ENCODE peak calls at places on chromosomes 2 and 18, in five cellular contexts. L is cardiac muscle cell, X is body of pancreas, G is prostate gland, W is SK-N-SH. Q is an unnamed sample.
A peak's percentile ranks its signal among the peaks of the same experiment; 100 is the strongest.

GRCh38 chr2:150469706-150470105 is 17.8 kb downstream of the RND3 start:
- DNase-seq in W (no peak), L (no peak), G (no peak), X (no peak), Q (no peak)

GRCh38 chr2:240925576-240926515 is 19.7 kb downstream of the CROCC2 start:
- DNase-seq in W (peak; percentile 34), G (no peak), X (peak; percentile 11), L (no peak), Q (no peak)

GRCh38 chr2:180763249-180763989 is 217.0 kb upstream of the UBE2E3 start:
- DNase-seq in W (no peak), L (no peak), G (no peak), X (no peak), Q (no peak)

GRCh38 chr2:215338883-215339679 is 27.2 kb downstream of the ATIC start:
- DNase-seq in W (peak; percentile 53), L (no peak), X (no peak), G (no peak), Q (peak; percentile 39)

GRCh38 chr2:47737191-47737975 is 45.6 kb upstream of the MSH6 start:
- DNase-seq in W (no peak), X (no peak), G (no peak), L (no peak), Q (no peak)

GRCh38 chr2:11945139-11946126 is 199.0 kb downstream of the LPIN1 start:
- DNase-seq in L (no peak), X (no peak), W (no peak), G (no peak), Q (no peak)

GRCh38 chr2:209425082-209426071 is 1.5 kb downstream of the MAP2 start:
- DNase-seq in L (peak; percentile 32), X (peak; percentile 45), G (no peak), W (peak; percentile 50), Q (no peak)

GRCh38 chr2:20624156-20624883 is 26.6 kb downstream of the HS1BP3 start:
- DNase-seq in X (no peak), L (no peak), W (no peak), G (no peak), Q (no peak)

GRCh38 chr18:53682796-53683195 is 541.7 kb downstream of the MBD2 start:
- DNase-seq in W (no peak), L (no peak), X (no peak), G (no peak), Q (no peak)

GRCh38 chr2:10382313-10383061 is 65.6 kb downstream of the ODC1 start:
- DNase-seq in X (no peak), L (no peak), G (no peak), W (no peak), Q (no peak)

GRCh38 chr18:3281456-3282400 is 19.8 kb downstream of the MYL12B start:
- DNase-seq in W (peak; percentile 59), X (no peak), G (peak; percentile 50), L (peak; percentile 85), Q (no peak)

GRCh38 chr2:13725945-13726344 is 906.6 kb upstream of the LRATD1 start:
- DNase-seq in G (no peak), W (no peak), L (no peak), X (no peak), Q (no peak)

GRCh38 chr2:144695661-144696060 is 175.7 kb upstream of the ZEB2 start:
- DNase-seq in W (no peak), L (no peak), X (no peak), G (no peak), Q (no peak)

GRCh38 chr2:43370146-43370545 is 143.7 kb upstream of the ZFP36L2 start:
- DNase-seq in W (no peak), X (no peak), G (no peak), L (no peak), Q (no peak)

GRCh38 chr2:23900133-23900926 is 26.6 kb downstream of the ATAD2B start:
- DNase-seq in W (no peak), L (no peak), X (no peak), G (no peak), Q (no peak)
- H3K27ac ChIP-seq in W (no peak overlapping the region), L (peak overlapping the region; percentile 42), X (no peak overlapping the region), G (no peak overlapping the region), Q (peak overlapping the region; percentile 49)

DNA sequence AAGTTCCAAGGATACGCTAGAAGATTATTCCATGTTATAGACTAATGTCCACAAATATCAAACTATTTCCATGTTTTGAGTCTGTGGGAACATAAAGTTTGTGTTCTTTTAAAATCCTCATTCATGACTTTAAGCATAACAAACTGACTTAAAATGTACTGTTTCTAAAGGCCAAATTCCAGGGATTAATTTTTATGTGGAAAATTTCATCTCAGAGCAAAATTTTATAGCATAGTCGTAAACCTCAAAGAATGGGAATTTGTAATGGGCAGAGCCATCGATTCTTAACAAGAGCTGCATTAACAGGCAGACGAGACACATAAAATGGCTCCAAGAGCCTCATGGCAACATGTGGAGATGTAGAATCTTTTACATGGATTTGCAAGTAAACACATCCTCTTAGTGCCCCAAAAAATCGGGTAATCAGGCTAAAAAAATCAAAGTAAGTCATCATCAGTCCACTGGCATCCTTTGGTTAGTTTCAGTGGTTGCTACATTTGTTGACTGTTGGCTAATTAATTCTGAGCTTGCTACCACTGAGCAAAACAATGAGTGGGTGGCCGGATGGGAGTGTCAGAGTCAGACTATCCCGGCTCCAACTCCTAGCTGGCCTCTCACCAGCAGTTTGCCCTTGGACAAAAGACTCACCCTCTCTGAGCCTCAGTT is 119.6 kb downstream of the FAM210A start:
- DNase-seq in W (no peak), X (no peak), L (no peak), G (no peak), Q (peak; percentile 19)
- H3K27ac ChIP-seq in W (no peak overlapping the region), X (no peak overlapping the region), L (no peak overlapping the region), G (no peak overlapping the region), Q (no peak overlapping the region)

DNA sequence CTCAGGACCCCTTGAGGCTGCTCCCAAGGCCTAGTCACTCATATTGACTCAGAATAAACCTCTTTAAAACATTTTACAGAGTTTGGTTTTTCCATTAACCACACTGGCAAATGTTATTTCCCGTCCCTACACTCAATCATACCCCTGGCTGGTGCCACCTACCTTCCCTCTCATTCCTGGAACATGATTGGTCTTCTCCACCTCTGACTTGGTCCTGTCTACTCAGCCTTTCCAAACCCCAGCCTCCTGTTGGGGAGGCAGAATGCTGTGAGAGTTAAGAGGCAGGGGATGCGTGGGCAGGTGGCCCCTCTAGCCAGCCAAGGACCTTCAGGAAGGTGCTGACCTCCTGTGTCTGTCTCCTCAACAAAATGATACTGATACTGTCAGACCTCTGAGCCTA is 149.3 kb downstream of the CABLES1 start:
- DNase-seq in W (no peak), X (no peak), L (no peak), G (no peak), Q (no peak)
- H3K27ac ChIP-seq in W (no peak overlapping the region), X (no peak overlapping the region), L (no peak overlapping the region), G (no peak overlapping the region), Q (no peak overlapping the region)

GRCh38 chr18:52394602-52395001 is 54.6 kb downstream of the DCC start:
- DNase-seq in G (no peak), W (no peak), L (no peak), X (no peak), Q (no peak)
- H3K27ac ChIP-seq in G (no peak overlapping the region), W (no peak overlapping the region), L (no peak overlapping the region), X (no peak overlapping the region), Q (no peak overlapping the region)

DNA sequence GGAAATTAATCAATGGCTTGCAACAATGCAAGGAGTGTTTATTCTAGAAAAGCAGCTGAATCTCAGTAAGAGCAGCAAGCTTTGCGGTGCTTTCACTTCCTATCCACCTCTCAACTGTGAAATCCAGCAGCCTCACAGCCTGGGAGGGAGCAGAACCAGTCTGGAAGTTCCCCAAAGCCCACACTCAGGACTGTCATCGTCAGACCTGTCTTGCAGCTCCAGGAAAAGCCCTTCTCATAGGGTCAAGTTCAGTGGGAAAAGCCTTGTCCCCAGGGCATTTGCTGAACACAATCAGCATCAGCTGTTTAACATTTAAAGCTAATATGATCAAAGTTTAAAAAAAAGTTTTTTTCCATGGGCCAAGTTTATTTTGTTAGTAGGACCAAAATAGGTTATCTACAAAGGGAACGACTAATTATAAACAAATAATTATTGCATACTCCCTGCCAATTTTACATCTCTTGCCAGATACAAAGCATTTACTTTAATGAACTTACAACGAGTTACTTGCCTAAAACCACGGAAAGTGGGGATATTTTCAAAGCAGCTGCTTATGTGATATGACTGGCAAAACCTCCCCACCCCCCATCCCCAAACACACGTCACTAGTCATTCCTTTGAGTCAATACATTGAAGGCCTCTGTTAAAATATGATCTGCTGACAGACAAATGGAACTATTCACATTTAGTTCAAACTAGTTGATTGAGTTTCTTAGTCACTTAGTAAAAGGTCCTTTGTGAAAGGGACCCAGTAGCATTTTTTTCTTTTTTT is 36.8 kb downstream of the PARD6G start:
- DNase-seq in L (peak; percentile 26), G (no peak), W (no peak), X (peak; percentile 18), Q (peak; percentile 50)
- H3K27ac ChIP-seq in L (no peak overlapping the region), G (no peak overlapping the region), W (no peak overlapping the region), X (no peak overlapping the region), Q (no peak overlapping the region)

GRCh38 chr2:96579422-96579821 is 42.9 kb downstream of the ARID5A start:
- DNase-seq in G (no peak), L (no peak), W (no peak), X (no peak), Q (no peak)
- H3K27ac ChIP-seq in G (no peak overlapping the region), L (no peak overlapping the region), W (no peak overlapping the region), X (no peak overlapping the region), Q (no peak overlapping the region)

GRCh38 chr2:191209346-191209745 is 35.9 kb upstream of the MYO1B start:
- DNase-seq in G (no peak), W (no peak), X (no peak), L (no peak), Q (no peak)
- H3K27ac ChIP-seq in G (no peak overlapping the region), W (no peak overlapping the region), X (no peak overlapping the region), L (no peak overlapping the region), Q (no peak overlapping the region)

DNA sequence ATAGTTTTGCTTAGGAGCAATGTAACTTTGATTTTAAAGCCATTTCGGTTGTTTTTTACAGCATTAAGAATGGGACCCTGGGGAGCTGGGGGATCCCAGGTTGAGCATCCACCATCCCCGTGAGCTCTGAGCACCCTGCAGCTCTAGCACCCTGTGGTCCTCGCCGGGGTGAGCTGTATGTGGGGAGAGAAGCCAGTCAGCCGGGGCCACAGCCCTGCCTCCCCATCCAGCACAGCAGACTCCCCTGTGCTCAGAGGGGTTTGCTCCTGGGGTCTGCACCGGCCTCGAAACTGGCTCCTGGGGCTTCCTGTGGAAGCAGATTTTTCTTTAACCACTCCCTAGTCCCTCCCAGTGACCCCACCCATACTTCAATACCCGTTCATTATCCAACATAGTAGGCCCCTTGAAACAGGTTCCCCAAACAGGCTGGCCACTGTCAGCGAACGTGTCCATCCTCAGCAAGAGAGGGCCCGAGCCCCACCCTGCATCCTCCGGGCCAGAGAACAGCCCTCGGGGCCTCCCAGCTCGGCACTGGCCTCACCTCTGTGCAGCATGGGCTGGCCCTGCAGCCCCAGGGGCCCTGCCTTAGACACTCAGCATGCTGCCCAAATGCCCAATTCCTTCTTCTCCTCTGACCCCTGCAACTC is 1.2 kb downstream of the COL6A3 start:
- DNase-seq in L (no peak), X (no peak), G (no peak), W (no peak), Q (peak; percentile 92)
- H3K27ac ChIP-seq in L (no peak overlapping the region), X (no peak overlapping the region), G (peak overlapping the region; percentile 81), W (no peak overlapping the region), Q (peak overlapping the region; percentile 95)

DNA sequence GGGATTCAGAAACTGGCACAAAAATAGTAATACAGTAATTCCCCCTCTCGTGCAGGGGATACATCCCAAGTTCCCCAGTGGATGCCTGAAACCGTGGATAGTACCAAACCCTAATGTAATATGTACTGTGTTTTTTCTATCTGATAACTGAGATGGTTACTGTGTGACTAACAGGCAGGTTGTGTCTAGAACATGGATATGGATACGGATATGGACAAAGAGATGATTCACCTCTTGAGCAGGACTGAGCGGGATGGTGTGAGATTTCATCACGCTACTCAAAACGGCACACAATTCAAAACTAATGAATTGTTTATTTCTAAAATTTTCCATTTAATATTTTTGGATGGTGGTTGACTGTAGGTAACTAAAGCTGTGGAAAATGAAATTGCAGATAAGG is 3.4 kb downstream of the MBD1 start:
- DNase-seq in X (no peak), W (no peak), L (no peak), G (no peak), Q (no peak)
- H3K27ac ChIP-seq in X (no peak overlapping the region), W (no peak overlapping the region), L (no peak overlapping the region), G (no peak overlapping the region), Q (no peak overlapping the region)